ENCODE peak calls at places on chromosomes 11 and 22, in six cellular contexts. G is A549, D is mucosa of descending colon, Y is AG04450, R is B cell, N is activated B cell treated with CpG ODN at 0.5 μM for 24 hours. I is an unnamed sample.

GRCh38 chr22:24737582-24737981 is 36.9 kb downstream of the PIWIL3 start:
- DNase-seq in G (no peak), D (no peak), Y (no peak), R (no peak), N (no peak), I (no peak)

GRCh38 chr22:34055525-34056200 is 135.4 kb upstream of the LARGE1 start:
- DNase-seq in G (peak; percentile 39), D (no peak), Y (no peak), R (no peak), N (no peak), I (peak; percentile 12)

GRCh38 chr11:64769283-64769682 is 9.1 kb downstream of the SF1 start:
- DNase-seq in G (no peak), D (no peak), Y (no peak), R (peak; percentile 9), N (no peak), I (no peak)

GRCh38 chr11:134584001-134584561 is 172.0 kb upstream of the B3GAT1 start:
- DNase-seq in G (no peak), D (no peak), Y (no peak), R (no peak), N (no peak), I (no peak)

GRCh38 chr11:131228378-131228777 is 142.0 kb upstream of the NTM start:
- DNase-seq in G (no peak), D (no peak), Y (no peak), R (no peak), N (no peak), I (no peak)

GRCh38 chr11:92556435-92556834 is 331.8 kb downstream of the FAT3 start:
- DNase-seq in G (peak; percentile 7), D (no peak), Y (no peak), R (no peak), N (no peak), I (no peak)

GRCh38 chr22:29457730-29458129 is 19.3 kb downstream of the RFPL1 start:
- DNase-seq in G (peak; percentile 60), D (no peak), Y (no peak), R (no peak), N (no peak), I (no peak)

GRCh38 chr11:44729718-44730117 is 3.0 kb downstream of the TSPAN18 start:
- DNase-seq in G (no peak), D (no peak), Y (no peak), R (no peak), N (no peak), I (no peak)

GRCh38 chr11:67262731-67263675 is 3.3 kb upstream of the GRK2 start:
- DNase-seq in G (peak; percentile 79), D (peak; percentile 90), Y (no peak), R (peak; percentile 82), N (peak; percentile 67), I (peak; percentile 67)

GRCh38 chr22:43110927-43111623 is 525 bp downstream of the BIK start:
- DNase-seq in G (no peak), D (peak; percentile 78), Y (no peak), R (no peak), N (peak; percentile 31), I (no peak)

GRCh38 chr11:20248345-20248744 is 88.1 kb upstream of the DBX1 start:
- DNase-seq in G (no peak), D (no peak), Y (no peak), R (no peak), N (no peak), I (no peak)

GRCh38 chr11:132125855-132126841 is 755.7 kb downstream of the NTM start:
- DNase-seq in G (no peak), D (no peak), Y (no peak), R (no peak), N (no peak), I (no peak)

GRCh38 chr11:62922653-62923371 is 1.6 kb upstream of the CHRM1 start:
- DNase-seq in G (peak; percentile 59), D (no peak), Y (no peak), R (no peak), N (no peak), I (no peak)

GRCh38 chr11:128290106-128290840 is 297.1 kb downstream of the ETS1 start:
- DNase-seq in G (peak; percentile 59), D (peak; percentile 80), Y (peak; percentile 88), R (peak; percentile 85), N (peak; percentile 67), I (peak; percentile 23)
- TF ChIP-seq CTCF in G (peak; percentile 77), D (peak; percentile 70), Y (peak; percentile 87), R (peak; percentile 90), N (no peak), I (peak; percentile 85)

DNA sequence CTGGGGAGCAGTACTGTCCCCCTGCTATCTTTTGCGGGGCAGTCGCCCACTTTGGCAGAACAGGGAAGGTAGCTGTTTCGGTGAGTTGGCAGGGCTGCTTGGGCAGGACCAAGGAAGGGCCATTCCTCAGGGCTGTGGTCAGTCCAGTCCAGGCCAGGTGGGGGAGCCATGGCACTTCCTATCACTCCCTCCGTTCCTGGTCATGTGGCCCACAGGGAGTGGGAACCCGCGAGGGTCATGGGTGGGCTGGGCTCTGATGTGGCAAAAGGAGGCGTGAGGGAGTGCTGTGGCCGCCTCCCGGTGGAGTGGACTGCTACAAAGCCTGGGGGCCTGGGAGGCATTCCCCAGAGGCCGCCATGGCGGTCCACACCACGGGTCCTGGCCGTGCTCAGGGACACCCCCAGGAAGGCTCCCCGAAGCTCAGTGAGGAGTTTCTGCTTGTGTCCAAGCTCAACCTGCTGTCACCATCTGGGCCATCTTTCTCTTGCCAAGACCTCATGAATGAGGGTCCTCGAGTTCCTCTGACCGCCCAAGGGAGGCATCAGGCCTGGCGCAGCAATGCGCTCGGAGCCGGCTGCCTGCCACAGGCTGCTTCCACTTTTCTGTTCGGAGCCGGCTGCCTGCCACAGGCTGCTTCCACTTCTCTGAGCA is 11.9 kb downstream of the CHID1 start:
- DNase-seq in G (peak; percentile 56), D (no peak), Y (no peak), R (no peak), N (no peak), I (no peak)
- TF ChIP-seq CTCF in G (peak; percentile 39), D (no peak), Y (peak; percentile 15), R (no peak), N (no peak), I (peak; percentile 15)

GRCh38 chr22:17867160-17867785 is 93.0 kb upstream of the BID start:
- DNase-seq in G (no peak), D (peak; percentile 88), Y (no peak), R (no peak), N (no peak), I (no peak)
- TF ChIP-seq CTCF in G (no peak), D (no peak), Y (no peak), R (no peak), N (no peak), I (no peak)

DNA sequence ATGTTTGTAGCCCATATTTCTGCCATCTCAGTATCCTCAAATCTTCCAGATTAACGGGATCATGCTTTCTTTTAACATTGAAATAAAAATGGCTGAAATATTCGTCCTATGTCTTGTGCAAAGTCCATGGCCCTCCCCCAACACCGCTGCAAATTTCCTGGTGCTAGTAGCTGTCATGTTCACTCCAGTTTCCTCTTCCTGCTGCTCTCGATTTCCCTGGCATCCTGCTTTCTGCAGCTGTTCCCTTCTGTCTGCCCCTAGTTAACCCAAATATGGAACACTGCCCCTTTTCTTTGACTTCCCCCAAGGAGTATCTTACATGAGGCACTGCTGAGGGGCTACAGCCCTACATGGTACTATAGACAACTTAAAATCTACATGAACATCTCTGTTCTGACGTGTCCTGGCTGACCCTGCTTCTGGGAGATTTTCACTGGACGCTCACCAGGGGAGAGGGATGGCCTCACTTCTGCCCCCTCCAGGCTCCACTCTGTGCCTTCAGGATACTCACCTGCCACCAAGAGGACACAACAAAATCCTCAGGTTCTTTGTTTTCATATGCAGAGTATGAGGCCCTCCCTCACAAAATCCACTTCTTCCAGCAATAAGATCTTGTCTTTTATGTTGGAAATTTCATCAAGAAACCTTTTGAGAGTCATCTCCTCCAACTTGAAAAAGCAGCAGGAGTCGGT is 29.4 kb upstream of the SCUBE2 start:
- DNase-seq in G (peak; percentile 33), D (no peak), Y (no peak), R (no peak), N (no peak), I (no peak)
- TF ChIP-seq CTCF in G (peak; percentile 21), D (no peak), Y (peak; percentile 38), R (no peak), N (no peak), I (peak; percentile 50)

DNA sequence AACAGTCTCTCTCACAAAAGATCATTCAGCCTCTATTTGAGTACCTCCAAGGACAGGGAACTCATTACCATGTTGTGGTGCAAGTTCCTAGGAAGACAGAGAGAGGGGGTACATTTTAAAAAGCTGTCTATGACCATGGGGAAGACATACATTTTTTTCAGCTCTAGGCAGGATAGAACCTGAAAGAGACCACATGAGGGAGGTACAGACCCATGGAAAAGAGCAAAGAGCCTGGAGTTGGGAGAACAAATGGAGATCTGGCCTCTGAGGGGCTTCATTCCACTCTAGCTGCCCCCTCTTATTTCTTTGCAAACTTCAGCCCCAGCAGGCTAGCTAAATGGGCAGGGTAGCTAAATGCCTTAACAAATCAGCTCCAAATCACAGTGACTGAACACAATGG is 36.3 kb downstream of the KCNC1 start:
- DNase-seq in G (no peak), D (no peak), Y (no peak), R (no peak), N (no peak), I (no peak)
- TF ChIP-seq CTCF in G (no peak), D (no peak), Y (peak; percentile 50), R (no peak), N (no peak), I (no peak)

GRCh38 chr22:39897841-39898240 is 3.0 kb upstream of the GRAP2 start:
- DNase-seq in G (no peak), D (no peak), Y (no peak), R (no peak), N (no peak), I (no peak)

GRCh38 chr22:39895682-39896081 is 2.1 kb upstream of the ENTHD1 start:
- DNase-seq in G (no peak), D (no peak), Y (no peak), R (no peak), N (no peak), I (no peak)

GRCh38 chr22:39894554-39895092 is 1.1 kb upstream of the ENTHD1 start:
- DNase-seq in G (no peak), D (no peak), Y (no peak), R (no peak), N (no peak), I (no peak)

GRCh38 chr22:39896313-39896996 is 2.9 kb upstream of the ENTHD1 start:
- DNase-seq in G (no peak), D (no peak), Y (no peak), R (no peak), N (no peak), I (no peak)

GRCh38 chr22:39893526-39893925 is at the start of gene ENTHD1:
- DNase-seq in G (no peak), D (no peak), Y (no peak), R (no peak), N (no peak), I (no peak)
- TF ChIP-seq CTCF in G (no peak), D (no peak), Y (no peak), R (no peak), N (no peak), I (no peak)

GRCh38 chr11:18802381-18803257 is 11.0 kb upstream of the PTPN5 start:
- DNase-seq in G (peak; percentile 82), D (no peak), Y (peak; percentile 21), R (no peak), N (no peak), I (no peak)
- TF ChIP-seq CTCF in G (peak; percentile 81), D (peak; percentile 14), Y (peak; percentile 70), R (peak; percentile 52), N (no peak), I (peak; percentile 77)

I was measured in progenitor cell of endocrine pancreas.